ENCODE peak calls at places on chromosomes 6 and 20, in eight cellular contexts. E is fibroblast of lung; D is central memory CD8-positive, alpha-beta T cell; V is mucosa of gallbladder; R is heart right ventricle; G is pancreas; A is endothelial cell; K is foreskin melanocyte. T is an unnamed sample.

GRCh38 chr6:113980937-113981554 is 10.1 kb upstream of the HDAC2 start:
- DNase-seq in D (no peak), G (no peak), K (no peak), E (peak; percentile 33), V (no peak), R (no peak), A (peak; percentile 36), T (no peak)

GRCh38 chr6:139282684-139283083 is 9.1 kb downstream of the TXLNB start:
- DNase-seq in A (no peak), D (no peak), G (no peak), V (no peak), R (no peak), E (no peak), K (peak; percentile 67), T (no peak)

GRCh38 chr6:124400600-124400999 is 561.6 kb upstream of the RNF217 start:
- DNase-seq in V (no peak), K (no peak), D (no peak), A (no peak), E (no peak), G (no peak), R (no peak), T (no peak)

GRCh38 chr6:37920667-37921066 is 101.1 kb downstream of the ZFAND3 start:
- DNase-seq in A (no peak), K (peak; percentile 53), G (no peak), D (no peak), V (no peak), E (no peak), R (no peak), T (no peak)

GRCh38 chr20:15699431-15700146 is 873.7 kb downstream of the KIF16B start:
- DNase-seq in E (no peak), D (no peak), K (no peak), G (no peak), R (no peak), V (no peak), A (no peak), T (no peak)

GRCh38 chr6:55175078-55175777 is 913 bp downstream of the HCRTR2 start:
- DNase-seq in G (no peak), D (no peak), A (no peak), R (no peak), E (no peak), V (no peak), K (no peak), T (no peak)

GRCh38 chr6:2450546-2450945 is 205.1 kb upstream of the GMDS start:
- DNase-seq in G (peak; percentile 60), K (no peak), V (peak; percentile 67), A (no peak), E (no peak), R (peak; percentile 39), D (no peak), T (no peak)

GRCh38 chr6:37992749-37993148 is 173.2 kb downstream of the ZFAND3 start:
- DNase-seq in R (no peak), E (no peak), G (no peak), D (no peak), K (no peak), A (no peak), V (no peak), T (no peak)

GRCh38 chr20:17345321-17345720 is 118.5 kb downstream of the PCSK2 start:
- DNase-seq in R (no peak), E (peak; percentile 3), K (no peak), A (no peak), V (no peak), G (no peak), D (no peak), T (no peak)

GRCh38 chr20:33696448-33696847 is 10.3 kb upstream of the E2F1 start:
- DNase-seq in E (no peak), R (no peak), K (no peak), V (no peak), D (no peak), G (no peak), A (no peak), T (no peak)

GRCh38 chr6:46022110-46022948 is 6.7 kb upstream of the CLIC5 start:
- DNase-seq in R (no peak), D (no peak), G (no peak), E (no peak), K (no peak), A (no peak), V (no peak), T (no peak)

GRCh38 chr6:100172322-100172713 is 178.3 kb upstream of the MCHR2 start:
- DNase-seq in G (no peak), V (no peak), R (no peak), K (no peak), A (no peak), D (no peak), E (no peak), T (no peak)

GRCh38 chr6:132190097-132190814 is 211.0 kb downstream of the MOXD1 start:
- DNase-seq in R (no peak), K (no peak), A (no peak), E (peak; percentile 43), V (no peak), G (no peak), D (no peak), T (no peak)

GRCh38 chr6:109455502-109456282 is at the start of gene MICAL1:
- DNase-seq in G (peak; percentile 83), V (peak; percentile 71), A (peak; percentile 45), R (peak; percentile 72), K (peak; percentile 73), D (peak; percentile 71), E (peak; percentile 53), T (peak; percentile 90)

T was measured in aorta.